ENCODE peak calls at places on chromosomes 13 and 19, in six cellular contexts. One of them, this sample, is unnamed.

GRCh38 chr13:21541271-21541670 is 62.7 kb downstream of the MICU2 start:
- DNase-seq in H1: no peak
- DNase-seq in K562: no peak
- DNase-seq in GM12878: no peak
- DNase-seq in HCT116: no peak
- DNase-seq in HepG2: peak
- DNase-seq in this sample: no peak

GRCh38 chr13:56953965-56954364 is 186.8 kb upstream of the PRR20A start:
- DNase-seq in H1: no peak
- DNase-seq in K562: no peak
- DNase-seq in GM12878: no peak
- DNase-seq in HCT116: no peak
- DNase-seq in HepG2: no peak
- DNase-seq in this sample: no peak

GRCh38 chr19:13209797-13210775 is 59.9 kb downstream of the IER2 start:
- DNase-seq in H1: no peak
- DNase-seq in K562: no peak
- DNase-seq in GM12878: no peak
- DNase-seq in HCT116: no peak
- DNase-seq in HepG2: no peak
- DNase-seq in this sample: no peak

GRCh38 chr19:41411682-41412265 is 14.2 kb downstream of the BCKDHA start:
- DNase-seq in H1: no peak
- DNase-seq in K562: no peak
- DNase-seq in GM12878: no peak
- DNase-seq in HCT116: no peak
- DNase-seq in HepG2: no peak
- DNase-seq in this sample: no peak

GRCh38 chr19:49326165-49326704 is 1.2 kb upstream of the SLC6A16 start:
- DNase-seq in H1: no peak
- DNase-seq in K562: no peak
- DNase-seq in GM12878: no peak
- DNase-seq in HCT116: no peak
- DNase-seq in HepG2: no peak
- DNase-seq in this sample: no peak

GRCh38 chr13:49936943-49937273 is 768 bp upstream of the SPRYD7 start:
- DNase-seq in H1: no peak
- DNase-seq in K562: no peak
- DNase-seq in GM12878: no peak
- DNase-seq in HCT116: no peak
- DNase-seq in HepG2: no peak
- DNase-seq in this sample: no peak

GRCh38 chr13:78012046-78012445 is 93.4 kb upstream of the EDNRB start:
- DNase-seq in H1: no peak
- DNase-seq in K562: no peak
- DNase-seq in GM12878: no peak
- DNase-seq in HCT116: no peak
- DNase-seq in HepG2: no peak
- DNase-seq in this sample: no peak

GRCh38 chr19:48810151-48810550 is 678 bp downstream of the BCAT2 start:
- DNase-seq in H1: no peak
- DNase-seq in K562: peak
- DNase-seq in GM12878: no peak
- DNase-seq in HCT116: no peak
- DNase-seq in HepG2: no peak
- DNase-seq in this sample: no peak

GRCh38 chr13:57624565-57625435 is 6.7 kb upstream of the PCDH17 start:
- DNase-seq in H1: no peak
- DNase-seq in K562: peak
- DNase-seq in GM12878: no peak
- DNase-seq in HCT116: no peak
- DNase-seq in HepG2: peak
- DNase-seq in this sample: peak

GRCh38 chr13:33284916-33285315 is 639 bp downstream of the STARD13 start:
- DNase-seq in H1: no peak
- DNase-seq in K562: no peak
- DNase-seq in GM12878: no peak
- DNase-seq in HCT116: no peak
- DNase-seq in HepG2: peak
- DNase-seq in this sample: no peak

GRCh38 chr13:76289558-76289957 is 596.6 kb downstream of the KCTD12 start:
- DNase-seq in H1: no peak
- DNase-seq in K562: no peak
- DNase-seq in GM12878: no peak
- DNase-seq in HCT116: no peak
- DNase-seq in HepG2: no peak
- DNase-seq in this sample: no peak

GRCh38 chr19:41706741-41707501 is 1.5 kb upstream of the CEACAM5 start:
- DNase-seq in H1: peak
- DNase-seq in K562: peak
- DNase-seq in GM12878: peak
- DNase-seq in HCT116: peak
- DNase-seq in HepG2: peak
- DNase-seq in this sample: peak

GRCh38 chr13:102191951-102192461 is 209.8 kb downstream of the FGF14 start:
- DNase-seq in H1: no peak
- DNase-seq in K562: no peak
- DNase-seq in GM12878: no peak
- DNase-seq in HCT116: no peak
- DNase-seq in HepG2: no peak
- DNase-seq in this sample: no peak

GRCh38 chr13:111970501-111971155 is 96.3 kb upstream of the SOX1 start:
- DNase-seq in H1: no peak
- DNase-seq in K562: no peak
- DNase-seq in GM12878: no peak
- DNase-seq in HCT116: no peak
- DNase-seq in HepG2: no peak
- DNase-seq in this sample: no peak

GRCh38 chr13:98846521-98846920 is 94.0 kb upstream of the SLC15A1 start:
- DNase-seq in H1: no peak
- DNase-seq in K562: no peak
- DNase-seq in GM12878: no peak
- DNase-seq in HCT116: no peak
- DNase-seq in HepG2: no peak
- DNase-seq in this sample: no peak

GRCh38 chr19:4977299-4978174 is 8.6 kb downstream of the KDM4B start:
- DNase-seq in H1: no peak
- DNase-seq in K562: no peak
- DNase-seq in GM12878: no peak
- DNase-seq in HCT116: no peak
- DNase-seq in HepG2: no peak
- DNase-seq in this sample: peak

GRCh38 chr19:54035215-54036178 is 28.2 kb downstream of the VSTM1 start:
- DNase-seq in H1: no peak
- DNase-seq in K562: no peak
- DNase-seq in GM12878: no peak
- DNase-seq in HCT116: no peak
- DNase-seq in HepG2: no peak
- DNase-seq in this sample: no peak

GRCh38 chr19:12668346-12668745 is 1.7 kb downstream of the WDR83 start:
- DNase-seq in H1: no peak
- DNase-seq in K562: no peak
- DNase-seq in GM12878: no peak
- DNase-seq in HCT116: no peak
- DNase-seq in HepG2: no peak
- DNase-seq in this sample: no peak

GRCh38 chr13:32246468-32246867 is 68.7 kb downstream of the ZAR1L start:
- DNase-seq in H1: peak
- DNase-seq in K562: peak
- DNase-seq in GM12878: no peak
- DNase-seq in HCT116: peak
- DNase-seq in HepG2: peak
- DNase-seq in this sample: peak

GRCh38 chr13:78603240-78603947 is at the start of gene POU4F1:
- DNase-seq in H1: no peak
- DNase-seq in K562: peak
- DNase-seq in GM12878: peak
- DNase-seq in HCT116: no peak
- DNase-seq in HepG2: peak
- DNase-seq in this sample: no peak

GRCh38 chr13:114093118-114093517 is 39.3 kb downstream of the RASA3 start:
- DNase-seq in H1: no peak
- DNase-seq in K562: no peak
- DNase-seq in GM12878: no peak
- DNase-seq in HCT116: no peak
- DNase-seq in HepG2: no peak
- DNase-seq in this sample: no peak

GRCh38 chr13:50587839-50588373 is 255.6 kb downstream of the DLEU7 start:
- DNase-seq in H1: no peak
- DNase-seq in K562: no peak
- DNase-seq in GM12878: no peak
- DNase-seq in HCT116: no peak
- DNase-seq in HepG2: no peak
- DNase-seq in this sample: no peak

GRCh38 chr13:49827336-49827735 is 34.9 kb upstream of the KPNA3 start:
- DNase-seq in H1: no peak
- DNase-seq in K562: no peak
- DNase-seq in GM12878: no peak
- DNase-seq in HCT116: no peak
- DNase-seq in HepG2: no peak
- DNase-seq in this sample: no peak

DNA sequence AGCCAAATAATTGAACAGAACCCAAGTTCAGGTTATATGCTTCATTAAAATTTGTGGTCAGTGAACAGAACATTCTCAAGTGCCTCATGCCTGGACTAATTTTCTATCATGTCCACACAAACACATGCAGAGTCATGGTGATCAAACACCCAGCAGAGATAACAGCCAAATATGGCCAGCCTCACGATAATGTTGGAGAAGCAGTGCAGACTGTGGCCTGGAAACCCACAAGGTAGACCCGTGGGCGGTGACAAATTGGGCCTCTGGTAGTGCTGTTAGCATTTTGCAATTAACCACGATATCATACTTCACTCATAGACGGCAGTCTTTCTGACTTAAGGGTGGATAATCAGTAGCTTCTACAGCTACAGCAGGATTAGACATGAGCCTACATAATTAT is 35.0 kb upstream of the VWA8 start:
- DNase-seq in H1: no peak
- DNase-seq in K562: peak
- DNase-seq in GM12878: no peak
- DNase-seq in HCT116: no peak
- DNase-seq in HepG2: peak
- DNase-seq in this sample: no peak
- TF ChIP-seq JUND in H1: no peak
- TF ChIP-seq JUND in K562: peak
- TF ChIP-seq JUND in GM12878: no peak
- TF ChIP-seq JUND in HCT116: no peak
- TF ChIP-seq JUND in HepG2: no peak
- TF ChIP-seq JUND in this sample: no peak

GRCh38 chr19:16940626-16941025 is 51.8 kb downstream of the F2RL3 start:
- DNase-seq in H1: no peak
- DNase-seq in K562: no peak
- DNase-seq in GM12878: no peak
- DNase-seq in HCT116: no peak
- DNase-seq in HepG2: no peak
- DNase-seq in this sample: no peak
- TF ChIP-seq JUND in H1: no peak
- TF ChIP-seq JUND in K562: no peak
- TF ChIP-seq JUND in GM12878: no peak
- TF ChIP-seq JUND in HCT116: no peak
- TF ChIP-seq JUND in HepG2: no peak
- TF ChIP-seq JUND in this sample: no peak

GRCh38 chr19:1843116-1843515 is 5.2 kb downstream of the REXO1 start:
- DNase-seq in H1: no peak
- DNase-seq in K562: no peak
- DNase-seq in GM12878: no peak
- DNase-seq in HCT116: no peak
- DNase-seq in HepG2: no peak
- DNase-seq in this sample: no peak

GRCh38 chr19:1837625-1838105 is 10.6 kb downstream of the REXO1 start:
- DNase-seq in H1: no peak
- DNase-seq in K562: peak
- DNase-seq in GM12878: no peak
- DNase-seq in HCT116: no peak
- DNase-seq in HepG2: peak
- DNase-seq in this sample: peak

GRCh38 chr19:1839658-1840540 is 8.4 kb downstream of the REXO1 start:
- DNase-seq in H1: no peak
- DNase-seq in K562: peak
- DNase-seq in GM12878: no peak
- DNase-seq in HCT116: no peak
- DNase-seq in HepG2: peak
- DNase-seq in this sample: no peak

GRCh38 chr19:1841209-1841924 is 6.9 kb downstream of the REXO1 start:
- DNase-seq in H1: no peak
- DNase-seq in K562: peak
- DNase-seq in GM12878: no peak
- DNase-seq in HCT116: no peak
- DNase-seq in HepG2: no peak
- DNase-seq in this sample: no peak

DNA sequence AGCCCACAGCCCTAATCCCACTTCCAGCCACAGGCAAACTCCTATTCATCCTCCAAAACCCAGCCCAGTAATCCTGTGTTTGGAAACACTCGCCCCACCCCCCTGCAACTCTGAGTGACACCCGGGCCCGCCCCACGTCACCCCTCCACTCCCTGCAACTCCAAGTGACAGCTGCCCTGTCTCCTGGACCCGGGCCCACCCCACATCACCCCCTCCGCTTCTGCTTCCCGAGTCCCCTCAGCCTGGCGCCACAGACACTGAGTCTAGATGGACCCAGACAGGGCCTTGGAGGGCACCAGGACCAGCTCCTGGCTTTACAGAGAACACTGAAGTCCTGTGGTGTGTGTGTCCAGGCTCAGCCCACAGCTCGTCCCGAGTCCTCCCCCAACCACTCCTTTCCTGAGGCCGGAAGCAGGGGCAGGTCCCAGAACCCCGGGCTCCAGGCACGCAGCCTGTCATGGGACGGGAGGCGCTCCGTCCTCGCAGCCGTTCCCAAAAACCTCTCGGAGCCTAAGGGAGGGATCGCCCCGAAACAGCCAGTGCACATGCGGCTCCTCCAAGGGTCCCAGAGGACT is 7.7 kb downstream of the REXO1 start:
- DNase-seq in H1: no peak
- DNase-seq in K562: peak
- DNase-seq in GM12878: no peak
- DNase-seq in HCT116: no peak
- DNase-seq in HepG2: peak
- DNase-seq in this sample: no peak
- TF ChIP-seq JUND in H1: no peak
- TF ChIP-seq JUND in K562: no peak
- TF ChIP-seq JUND in GM12878: no peak
- TF ChIP-seq JUND in HCT116: no peak
- TF ChIP-seq JUND in HepG2: no peak
- TF ChIP-seq JUND in this sample: no peak

DNA sequence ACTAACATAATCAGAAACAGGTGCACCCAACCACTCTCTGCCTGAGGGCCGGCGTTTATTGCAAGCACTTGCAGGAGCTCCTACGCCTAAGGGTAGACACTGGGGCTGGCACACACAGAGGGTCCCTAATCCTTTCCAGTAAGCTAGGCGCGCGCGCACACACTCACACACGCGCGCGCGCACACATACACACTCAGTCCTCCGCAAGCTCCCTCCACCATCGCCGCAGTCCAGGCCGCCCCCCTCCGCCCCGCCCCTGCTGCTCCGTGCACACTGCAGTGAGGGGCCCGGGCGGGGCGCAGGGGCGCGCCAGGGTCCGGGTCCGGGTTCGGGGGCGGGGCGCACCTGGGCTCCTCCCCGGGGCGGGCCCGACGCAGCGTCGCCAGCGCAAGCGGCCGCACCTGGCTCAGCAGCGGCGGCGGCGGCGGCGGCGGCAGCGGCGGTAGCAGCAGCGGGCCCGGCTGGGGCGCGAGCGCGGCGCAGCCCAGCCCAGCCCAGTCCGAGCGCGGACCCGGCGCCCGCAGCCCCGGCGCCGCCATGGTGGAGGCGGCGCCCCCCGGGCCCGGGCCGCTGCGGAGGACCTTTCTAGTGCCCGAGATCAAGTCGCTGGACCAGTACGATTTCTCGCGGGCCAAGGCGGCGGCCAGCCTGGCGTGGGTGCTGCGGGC is at the start of gene CAMSAP3:
- DNase-seq in H1: peak
- DNase-seq in K562: peak
- DNase-seq in GM12878: no peak
- DNase-seq in HCT116: no peak
- DNase-seq in HepG2: peak
- DNase-seq in this sample: peak
- TF ChIP-seq JUND in H1: no peak
- TF ChIP-seq JUND in K562: no peak
- TF ChIP-seq JUND in GM12878: no peak
- TF ChIP-seq JUND in HCT116: no peak
- TF ChIP-seq JUND in HepG2: no peak
- TF ChIP-seq JUND in this sample: no peak

This sample was measured in T47D.